ENCODE peak calls at places on chromosomes 16 and 17, in five cellular contexts. J is heart left ventricle, B is NB4, G is GM23338, O is lung. T is an unnamed sample.

GRCh38 chr17:8029121-8029520 is 9.7 kb upstream of the ALOX15B start:
- DNase-seq in O (no peak), B (no peak), G (no peak), J (no peak), T (no peak)

GRCh38 chr16:86061318-86061695 is 162.3 kb downstream of the IRF8 start:
- DNase-seq in B (no peak), J (no peak), O (no peak), G (no peak), T (no peak)

GRCh38 chr16:82062645-82063058 is 27.6 kb downstream of the HSD17B2 start:
- DNase-seq in J (no peak), O (peak; percentile 44), G (no peak), B (peak; percentile 43), T (peak; percentile 95)

GRCh38 chr17:61496174-61496956 is 44.1 kb downstream of the TBX4 start:
- DNase-seq in B (no peak), O (no peak), J (no peak), G (no peak), T (no peak)

GRCh38 chr17:72199256-72199655 is 78.4 kb downstream of the SOX9 start:
- DNase-seq in J (no peak), O (no peak), B (no peak), G (no peak), T (no peak)

GRCh38 chr17:71098071-71098470 is 928.7 kb downstream of the KCNJ2 start:
- DNase-seq in B (no peak), O (no peak), G (no peak), J (no peak), T (no peak)

GRCh38 chr17:82943751-82944150 is 103.9 kb upstream of the ZNF750 start:
- DNase-seq in G (no peak), O (no peak), B (no peak), J (no peak), T (no peak)

GRCh38 chr16:30875881-30876791 is 17.7 kb downstream of the BCL7C start:
- DNase-seq in G (peak; percentile 33), J (no peak), O (no peak), B (peak; percentile 81), T (no peak)

GRCh38 chr16:81590714-81591537 is 146.3 kb downstream of the CMIP start:
- DNase-seq in J (no peak), G (no peak), O (no peak), B (no peak), T (no peak)

GRCh38 chr17:38585056-38585804 is 20.5 kb downstream of the SRCIN1 start:
- DNase-seq in J (no peak), B (peak; percentile 33), O (no peak), G (no peak), T (no peak)

DNA sequence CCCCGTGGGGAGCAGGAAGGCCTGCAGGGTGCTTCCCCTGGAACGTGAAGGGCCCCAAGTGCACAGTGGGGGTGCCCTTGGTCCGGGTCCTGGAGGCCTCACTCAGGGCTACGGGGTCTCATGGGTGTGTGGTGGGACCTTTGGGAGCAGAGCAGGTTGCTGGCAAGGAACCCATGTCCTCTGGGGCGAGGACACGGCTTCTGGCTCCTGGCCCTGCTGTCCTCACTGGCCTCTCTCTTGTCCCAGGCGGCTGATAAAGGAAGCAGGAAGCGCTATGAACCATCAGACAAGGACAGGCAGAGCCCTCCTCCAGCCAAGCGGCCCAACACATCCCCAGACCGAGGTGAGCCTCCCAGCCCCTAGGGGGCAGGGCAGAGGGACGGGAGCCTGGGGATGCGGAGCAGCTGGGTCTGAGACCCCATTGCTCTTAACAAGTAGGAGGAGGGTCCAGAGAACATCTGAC is 9.8 kb upstream of the IL17C start:
- DNase-seq in G (peak; percentile 92), B (peak; percentile 66), O (no peak), J (peak; percentile 71), T (no peak)
- TF ChIP-seq CTCF in G (peak; percentile 81), B (peak; percentile 60), O (no peak), J (peak; percentile 50), T (peak; percentile 19)

DNA sequence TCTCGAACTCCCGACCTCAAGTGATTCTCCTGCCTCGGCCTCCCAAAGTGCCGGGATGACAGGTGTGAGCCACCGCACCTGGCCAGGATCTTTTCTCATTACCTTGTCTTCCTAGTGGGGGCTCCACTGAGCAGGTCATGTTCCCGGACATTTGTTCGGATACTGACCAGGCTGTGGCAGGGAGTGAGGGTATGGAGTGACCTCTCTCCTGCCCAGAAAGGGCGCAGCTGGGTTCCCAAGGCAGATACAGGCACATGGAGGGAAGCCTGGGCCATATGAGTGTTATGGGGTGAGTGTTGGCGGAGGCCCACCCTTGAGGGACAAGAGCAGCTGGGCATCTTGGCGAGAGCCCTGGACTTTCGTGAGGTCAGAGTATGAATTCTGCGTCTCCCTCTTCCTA is 5.5 kb downstream of the SERPINF1 start:
- DNase-seq in B (no peak), G (no peak), J (no peak), O (no peak), T (no peak)
- TF ChIP-seq CTCF in B (no peak), G (peak; percentile 47), J (no peak), O (no peak), T (no peak)

DNA sequence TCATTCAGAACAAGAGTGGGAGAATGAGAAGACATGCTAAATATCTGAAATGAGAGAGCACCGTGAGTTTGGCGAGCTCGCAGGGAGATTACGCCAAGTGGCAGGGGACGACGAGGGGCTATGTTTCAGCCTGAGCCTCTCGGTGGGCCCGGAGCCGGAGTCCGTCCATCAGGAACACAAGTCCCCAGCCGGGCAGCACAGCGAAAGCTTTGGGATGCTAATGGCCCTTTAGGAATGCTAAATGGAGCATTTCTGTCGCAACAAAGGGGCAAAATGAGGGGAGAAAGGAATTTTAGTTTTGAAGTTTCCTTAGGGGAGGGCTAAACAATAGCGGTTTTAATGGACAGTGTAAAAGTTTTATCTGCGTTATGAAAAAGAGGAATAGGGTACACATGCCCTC is 33.3 kb downstream of the NTN1 start:
- DNase-seq in J (no peak), B (no peak), G (peak; percentile 96), O (no peak), T (no peak)
- TF ChIP-seq CTCF in J (no peak), B (no peak), G (no peak), O (no peak), T (no peak)

DNA sequence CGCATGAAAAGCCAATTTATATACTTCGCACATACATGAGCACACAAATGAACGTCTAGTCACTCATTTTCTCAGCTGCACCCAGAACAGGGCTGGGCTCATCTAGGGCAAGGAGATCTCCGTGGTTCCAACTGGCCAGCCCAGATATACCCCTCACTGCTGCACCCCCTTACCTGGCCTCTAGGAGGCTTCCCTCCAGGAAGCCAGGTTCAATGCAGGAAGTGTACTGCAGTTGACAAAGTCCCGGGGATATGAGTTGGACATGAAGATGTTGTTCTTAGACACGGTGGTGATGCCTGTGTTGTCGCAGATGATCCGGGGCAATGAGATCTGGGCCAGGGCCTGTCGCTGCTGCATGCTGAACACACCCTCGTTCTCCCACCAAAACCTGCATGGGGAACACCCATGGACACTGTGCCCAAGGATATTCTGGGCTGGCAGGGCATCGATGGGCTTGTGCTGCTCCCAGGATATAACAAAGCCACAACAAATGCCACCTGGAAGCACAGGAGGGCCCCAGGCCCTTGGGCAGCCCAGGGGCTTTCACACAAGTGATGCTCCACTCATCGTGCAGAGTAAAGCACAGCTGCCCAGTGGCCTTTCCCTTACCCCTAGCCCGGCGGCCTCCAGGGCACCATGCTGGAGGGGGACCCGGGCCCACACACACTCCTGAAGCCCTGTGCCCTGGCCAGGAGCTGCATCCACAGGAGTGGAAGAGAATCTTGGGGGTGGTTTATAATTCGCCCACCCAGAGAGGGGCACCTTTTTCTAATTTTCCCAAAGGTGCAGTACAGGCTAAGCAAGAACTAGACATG is 10.1 kb downstream of the MPO start:
- DNase-seq in O (no peak), J (no peak), B (peak; percentile 58), G (peak; percentile 64), T (no peak)
- TF ChIP-seq CTCF in O (no peak), J (no peak), B (peak; percentile 36), G (peak; percentile 53), T (no peak)

GRCh38 chr17:81401727-81402529 is 6.7 kb downstream of the BAHCC1 start:
- DNase-seq in J (no peak), B (peak; percentile 91), O (no peak), G (peak; percentile 68), T (no peak)
- TF ChIP-seq CTCF in J (no peak), B (peak; percentile 73), O (no peak), G (peak; percentile 42), T (peak; percentile 33)

GRCh38 chr17:64357191-64357981 is 33.3 kb downstream of the PECAM1 start:
- DNase-seq in B (peak; percentile 90), O (no peak), J (peak; percentile 69), G (peak; percentile 50), T (peak; percentile 98)
- TF ChIP-seq CTCF in B (no peak), O (no peak), J (no peak), G (no peak), T (no peak)

GRCh38 chr16:68553186-68553585 is 14.1 kb downstream of the ZFP90 start:
- DNase-seq in G (no peak), J (no peak), B (no peak), O (no peak), T (no peak)
- TF ChIP-seq CTCF in G (no peak), J (no peak), B (no peak), O (no peak), T (no peak)

DNA sequence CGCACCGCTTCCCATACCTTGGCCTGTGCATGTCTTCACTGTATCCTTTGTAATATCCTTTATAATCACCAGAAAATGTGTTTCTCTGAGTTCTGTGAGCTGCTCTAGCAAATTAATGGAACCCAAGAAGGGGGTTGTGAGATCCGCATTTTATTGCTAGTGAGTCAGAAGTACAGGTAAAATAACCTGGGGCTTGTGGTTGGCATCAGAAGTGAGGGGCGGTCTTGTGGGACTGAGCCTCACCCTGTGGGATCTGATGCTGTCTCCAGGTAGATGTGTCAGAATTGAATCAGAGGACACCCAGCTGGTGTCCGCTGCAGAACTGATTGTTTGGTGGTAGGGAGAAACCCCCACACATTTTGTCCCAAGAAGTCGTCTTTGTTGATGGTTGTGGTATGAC is 382.4 kb downstream of the SNX29 start:
- DNase-seq in G (no peak), O (no peak), J (no peak), B (no peak), T (no peak)
- TF ChIP-seq CTCF in G (no peak), O (no peak), J (no peak), B (no peak), T (no peak)